ENCODE peak calls at places on chromosomes 2 and 18, in six cellular contexts. One of them, this sample, is unnamed.

GRCh38 chr2:26068602-26069298 is 34.9 kb downstream of the RAB10 start:
- DNase-seq in A549: peak
- DNase-seq in esophagus squamous epithelium: no peak
- DNase-seq in ELF-1: no peak
- DNase-seq in stimulated activated CD4-positive, alpha-beta T cell treated with anti-CD3 and anti-CD28 coated beads, Interleukin-2, amount 100 ng/mL, for 48 hours: peak
- DNase-seq in NCI-H1417 treated with DMSO at 0.1 percent for 48 hours: no peak
- DNase-seq in this sample: peak

GRCh38 chr18:35972197-35973000 is at the start of gene RMP24:
- DNase-seq in A549: peak
- DNase-seq in esophagus squamous epithelium: peak
- DNase-seq in ELF-1: peak
- DNase-seq in stimulated activated CD4-positive, alpha-beta T cell treated with anti-CD3 and anti-CD28 coated beads, Interleukin-2, amount 100 ng/mL, for 48 hours: peak
- DNase-seq in NCI-H1417 treated with DMSO at 0.1 percent for 48 hours: peak
- DNase-seq in this sample: peak

GRCh38 chr2:181953773-181954537 is 31.7 kb upstream of the PPP1R1C start:
- DNase-seq in A549: peak
- DNase-seq in esophagus squamous epithelium: no peak
- DNase-seq in ELF-1: peak
- DNase-seq in stimulated activated CD4-positive, alpha-beta T cell treated with anti-CD3 and anti-CD28 coated beads, Interleukin-2, amount 100 ng/mL, for 48 hours: peak
- DNase-seq in NCI-H1417 treated with DMSO at 0.1 percent for 48 hours: no peak
- DNase-seq in this sample: peak

GRCh38 chr2:239902749-239903201 is 122.4 kb downstream of the NDUFA10 start:
- DNase-seq in A549: no peak
- DNase-seq in esophagus squamous epithelium: no peak
- DNase-seq in ELF-1: peak
- DNase-seq in stimulated activated CD4-positive, alpha-beta T cell treated with anti-CD3 and anti-CD28 coated beads, Interleukin-2, amount 100 ng/mL, for 48 hours: no peak
- DNase-seq in NCI-H1417 treated with DMSO at 0.1 percent for 48 hours: no peak
- DNase-seq in this sample: no peak

GRCh38 chr2:151922845-151923666 is 94.8 kb upstream of the ARL5A start:
- DNase-seq in A549: peak
- DNase-seq in esophagus squamous epithelium: peak
- DNase-seq in ELF-1: no peak
- DNase-seq in stimulated activated CD4-positive, alpha-beta T cell treated with anti-CD3 and anti-CD28 coated beads, Interleukin-2, amount 100 ng/mL, for 48 hours: no peak
- DNase-seq in NCI-H1417 treated with DMSO at 0.1 percent for 48 hours: no peak
- DNase-seq in this sample: no peak

GRCh38 chr18:49731421-49731841 is 81.9 kb downstream of the ACAA2 start:
- DNase-seq in A549: no peak
- DNase-seq in esophagus squamous epithelium: no peak
- DNase-seq in ELF-1: no peak
- DNase-seq in stimulated activated CD4-positive, alpha-beta T cell treated with anti-CD3 and anti-CD28 coated beads, Interleukin-2, amount 100 ng/mL, for 48 hours: no peak
- DNase-seq in NCI-H1417 treated with DMSO at 0.1 percent for 48 hours: no peak
- DNase-seq in this sample: no peak

GRCh38 chr18:47968721-47969120 is 38.3 kb upstream of the SMAD2 start:
- DNase-seq in A549: peak
- DNase-seq in esophagus squamous epithelium: no peak
- DNase-seq in ELF-1: no peak
- DNase-seq in stimulated activated CD4-positive, alpha-beta T cell treated with anti-CD3 and anti-CD28 coated beads, Interleukin-2, amount 100 ng/mL, for 48 hours: no peak
- DNase-seq in NCI-H1417 treated with DMSO at 0.1 percent for 48 hours: no peak
- DNase-seq in this sample: peak

GRCh38 chr18:6086731-6087130 is 191.4 kb upstream of the TMEM200C start:
- DNase-seq in A549: no peak
- DNase-seq in esophagus squamous epithelium: no peak
- DNase-seq in ELF-1: no peak
- DNase-seq in stimulated activated CD4-positive, alpha-beta T cell treated with anti-CD3 and anti-CD28 coated beads, Interleukin-2, amount 100 ng/mL, for 48 hours: no peak
- DNase-seq in NCI-H1417 treated with DMSO at 0.1 percent for 48 hours: no peak
- DNase-seq in this sample: no peak

GRCh38 chr2:157302492-157303099 is 23.0 kb downstream of the ERMN start:
- DNase-seq in A549: peak
- DNase-seq in esophagus squamous epithelium: no peak
- DNase-seq in ELF-1: peak
- DNase-seq in stimulated activated CD4-positive, alpha-beta T cell treated with anti-CD3 and anti-CD28 coated beads, Interleukin-2, amount 100 ng/mL, for 48 hours: no peak
- DNase-seq in NCI-H1417 treated with DMSO at 0.1 percent for 48 hours: no peak
- DNase-seq in this sample: peak

GRCh38 chr2:233663911-233664310 is 7.8 kb upstream of the UGT1A9 start:
- DNase-seq in A549: no peak
- DNase-seq in esophagus squamous epithelium: no peak
- DNase-seq in ELF-1: no peak
- DNase-seq in stimulated activated CD4-positive, alpha-beta T cell treated with anti-CD3 and anti-CD28 coated beads, Interleukin-2, amount 100 ng/mL, for 48 hours: no peak
- DNase-seq in NCI-H1417 treated with DMSO at 0.1 percent for 48 hours: no peak
- DNase-seq in this sample: no peak

GRCh38 chr18:13641551-13642439 is 84.6 kb downstream of the FAM210A start:
- DNase-seq in A549: no peak
- DNase-seq in esophagus squamous epithelium: no peak
- DNase-seq in ELF-1: peak
- DNase-seq in stimulated activated CD4-positive, alpha-beta T cell treated with anti-CD3 and anti-CD28 coated beads, Interleukin-2, amount 100 ng/mL, for 48 hours: no peak
- DNase-seq in NCI-H1417 treated with DMSO at 0.1 percent for 48 hours: no peak
- DNase-seq in this sample: no peak

GRCh38 chr18:51447943-51448342 is 250.5 kb upstream of the MEX3C start:
- DNase-seq in A549: no peak
- DNase-seq in esophagus squamous epithelium: no peak
- DNase-seq in ELF-1: no peak
- DNase-seq in stimulated activated CD4-positive, alpha-beta T cell treated with anti-CD3 and anti-CD28 coated beads, Interleukin-2, amount 100 ng/mL, for 48 hours: no peak
- DNase-seq in NCI-H1417 treated with DMSO at 0.1 percent for 48 hours: no peak
- DNase-seq in this sample: no peak

GRCh38 chr2:25340340-25340886 is 1.3 kb downstream of the DNMT3A start:
- DNase-seq in A549: no peak
- DNase-seq in esophagus squamous epithelium: no peak
- DNase-seq in ELF-1: no peak
- DNase-seq in stimulated activated CD4-positive, alpha-beta T cell treated with anti-CD3 and anti-CD28 coated beads, Interleukin-2, amount 100 ng/mL, for 48 hours: no peak
- DNase-seq in NCI-H1417 treated with DMSO at 0.1 percent for 48 hours: no peak
- DNase-seq in this sample: no peak

GRCh38 chr2:158740127-158740526 is 55.0 kb upstream of the DAPL1 start:
- DNase-seq in A549: no peak
- DNase-seq in esophagus squamous epithelium: no peak
- DNase-seq in ELF-1: peak
- DNase-seq in stimulated activated CD4-positive, alpha-beta T cell treated with anti-CD3 and anti-CD28 coated beads, Interleukin-2, amount 100 ng/mL, for 48 hours: no peak
- DNase-seq in NCI-H1417 treated with DMSO at 0.1 percent for 48 hours: no peak
- DNase-seq in this sample: no peak

GRCh38 chr18:79070486-79070885 is 1.3 kb downstream of the ATP9B start:
- DNase-seq in A549: no peak
- DNase-seq in esophagus squamous epithelium: no peak
- DNase-seq in ELF-1: no peak
- DNase-seq in stimulated activated CD4-positive, alpha-beta T cell treated with anti-CD3 and anti-CD28 coated beads, Interleukin-2, amount 100 ng/mL, for 48 hours: no peak
- DNase-seq in NCI-H1417 treated with DMSO at 0.1 percent for 48 hours: no peak
- DNase-seq in this sample: no peak

GRCh38 chr18:62264984-62265383 is 60.1 kb upstream of the TNFRSF11A start:
- DNase-seq in A549: no peak
- DNase-seq in esophagus squamous epithelium: no peak
- DNase-seq in ELF-1: no peak
- DNase-seq in stimulated activated CD4-positive, alpha-beta T cell treated with anti-CD3 and anti-CD28 coated beads, Interleukin-2, amount 100 ng/mL, for 48 hours: no peak
- DNase-seq in NCI-H1417 treated with DMSO at 0.1 percent for 48 hours: no peak
- DNase-seq in this sample: no peak

GRCh38 chr2:236745420-236746210 is 176.0 kb downstream of the ACKR3 start:
- DNase-seq in A549: peak
- DNase-seq in esophagus squamous epithelium: no peak
- DNase-seq in ELF-1: peak
- DNase-seq in stimulated activated CD4-positive, alpha-beta T cell treated with anti-CD3 and anti-CD28 coated beads, Interleukin-2, amount 100 ng/mL, for 48 hours: no peak
- DNase-seq in NCI-H1417 treated with DMSO at 0.1 percent for 48 hours: no peak
- DNase-seq in this sample: peak

GRCh38 chr2:131052741-131053263 is 40.5 kb downstream of the FAM168B start:
- DNase-seq in A549: no peak
- DNase-seq in esophagus squamous epithelium: no peak
- DNase-seq in ELF-1: no peak
- DNase-seq in stimulated activated CD4-positive, alpha-beta T cell treated with anti-CD3 and anti-CD28 coated beads, Interleukin-2, amount 100 ng/mL, for 48 hours: no peak
- DNase-seq in NCI-H1417 treated with DMSO at 0.1 percent for 48 hours: no peak
- DNase-seq in this sample: no peak

GRCh38 chr2:30346475-30347169 is 100.4 kb upstream of the LCLAT1 start:
- DNase-seq in A549: no peak
- DNase-seq in esophagus squamous epithelium: no peak
- DNase-seq in ELF-1: peak
- DNase-seq in stimulated activated CD4-positive, alpha-beta T cell treated with anti-CD3 and anti-CD28 coated beads, Interleukin-2, amount 100 ng/mL, for 48 hours: no peak
- DNase-seq in NCI-H1417 treated with DMSO at 0.1 percent for 48 hours: no peak
- DNase-seq in this sample: no peak

GRCh38 chr2:233743464-233744259 is 14.8 kb downstream of the UGT1A3 start:
- DNase-seq in A549: no peak
- DNase-seq in esophagus squamous epithelium: no peak
- DNase-seq in ELF-1: no peak
- DNase-seq in stimulated activated CD4-positive, alpha-beta T cell treated with anti-CD3 and anti-CD28 coated beads, Interleukin-2, amount 100 ng/mL, for 48 hours: no peak
- DNase-seq in NCI-H1417 treated with DMSO at 0.1 percent for 48 hours: no peak
- DNase-seq in this sample: no peak

GRCh38 chr2:19226871-19227270 is 131.6 kb downstream of the OSR1 start:
- DNase-seq in A549: no peak
- DNase-seq in esophagus squamous epithelium: no peak
- DNase-seq in ELF-1: no peak
- DNase-seq in stimulated activated CD4-positive, alpha-beta T cell treated with anti-CD3 and anti-CD28 coated beads, Interleukin-2, amount 100 ng/mL, for 48 hours: no peak
- DNase-seq in NCI-H1417 treated with DMSO at 0.1 percent for 48 hours: no peak
- DNase-seq in this sample: no peak

GRCh38 chr2:175309799-175310198 is 128.3 kb upstream of the ATP5MC3 start:
- DNase-seq in A549: peak
- DNase-seq in esophagus squamous epithelium: no peak
- DNase-seq in ELF-1: peak
- DNase-seq in stimulated activated CD4-positive, alpha-beta T cell treated with anti-CD3 and anti-CD28 coated beads, Interleukin-2, amount 100 ng/mL, for 48 hours: peak
- DNase-seq in NCI-H1417 treated with DMSO at 0.1 percent for 48 hours: peak
- DNase-seq in this sample: no peak

This sample was measured in astrocyte of the cerebellum.